ENCODE peak calls at places on chromosomes 16 and 17, in seven cellular contexts. X is GM12865, L is heart left ventricle, W is HCT116, Q is GM23338, H is fibroblast of lung, A is colonic mucosa. R is an unnamed sample.

GRCh38 chr17:82668631-82669099 is 20.4 kb upstream of the WDR45B start:
- DNase-seq in X (peak), L (peak), W (peak), Q (peak), H (peak), A (peak), R (peak)

GRCh38 chr16:12132850-12133249 is 156.3 kb downstream of the SNX29 start:
- DNase-seq in X (no peak), L (no peak), W (no peak), Q (no peak), H (no peak), A (no peak), R (peak)

GRCh38 chr17:76265624-76266243 is 586 bp downstream of the UBALD2 start:
- DNase-seq in X (peak), L (peak), W (no peak), Q (peak), H (peak), A (peak), R (peak)

GRCh38 chr16:75461575-75461974 is 2.9 kb downstream of the TMEM170A start:
- DNase-seq in X (no peak), L (no peak), W (no peak), Q (no peak), H (no peak), A (no peak), R (no peak)

GRCh38 chr17:6712058-6712853 is 913 bp downstream of the SLC13A5 start:
- DNase-seq in X (no peak), L (no peak), W (no peak), Q (peak), H (peak), A (no peak), R (no peak)

GRCh38 chr16:84600343-84601229 is 17.3 kb downstream of the COTL1 start:
- DNase-seq in X (peak), L (no peak), W (no peak), Q (no peak), H (peak), A (no peak), R (peak)

GRCh38 chr17:77256710-77257109 is 115.9 kb downstream of the SEC14L1 start:
- DNase-seq in X (no peak), L (no peak), W (no peak), Q (no peak), H (no peak), A (no peak), R (no peak)

GRCh38 chr17:64003526-64004121 is 5.5 kb downstream of the PRR29 start:
- DNase-seq in X (no peak), L (no peak), W (no peak), Q (no peak), H (no peak), A (peak), R (no peak)

GRCh38 chr17:55814377-55814776 is 63.5 kb downstream of the PCTP start:
- DNase-seq in X (no peak), L (peak), W (no peak), Q (no peak), H (peak), A (no peak), R (no peak)

GRCh38 chr16:66844009-66844341 is 239 bp upstream of the CA7 start:
- DNase-seq in X (no peak), L (no peak), W (no peak), Q (peak), H (no peak), A (no peak), R (no peak)

GRCh38 chr16:55257971-55258613 is 65.9 kb upstream of the IRX6 start:
- DNase-seq in X (peak), L (peak), W (peak), Q (peak), H (peak), A (peak), R (peak)

GRCh38 chr17:20908373-20909273 is 134.2 kb downstream of the USP22 start:
- DNase-seq in X (peak), L (peak), W (peak), Q (peak), H (peak), A (peak), R (peak)

GRCh38 chr17:81601525-81602120 is 35.3 kb downstream of the NPLOC4 start:
- DNase-seq in X (peak), L (no peak), W (peak), Q (peak), H (peak), A (peak), R (peak)

GRCh38 chr16:56269824-56270684 is 78.8 kb downstream of the GNAO1 start:
- DNase-seq in X (no peak), L (peak), W (no peak), Q (peak), H (peak), A (no peak), R (peak)

GRCh38 chr17:78168906-78169793 is 769 bp downstream of the SYNGR2 start:
- DNase-seq in X (peak), L (peak), W (peak), Q (peak), H (peak), A (peak), R (peak)

GRCh38 chr17:56751145-56751743 is 82.5 kb downstream of the C17orf67 start:
- DNase-seq in X (no peak), L (no peak), W (no peak), Q (peak), H (no peak), A (no peak), R (no peak)

GRCh38 chr17:59513934-59514841 is 51.2 kb upstream of the DHX40 start:
- DNase-seq in X (no peak), L (peak), W (no peak), Q (no peak), H (peak), A (peak), R (peak)

GRCh38 chr17:15744885-15745284 is 12.8 kb downstream of the TBC1D26 start:
- DNase-seq in X (no peak), L (no peak), W (no peak), Q (peak), H (peak), A (no peak), R (no peak)

GRCh38 chr16:31880322-31880979 is 6.8 kb downstream of the ZNF267 start:
- DNase-seq in X (peak), L (no peak), W (no peak), Q (no peak), H (peak), A (no peak), R (peak)

GRCh38 chr17:31310877-31311276 is 3.0 kb downstream of the EVI2B start:
- DNase-seq in X (peak), L (no peak), W (no peak), Q (no peak), H (no peak), A (no peak), R (no peak)

GRCh38 chr17:80285237-80285920 is 24.7 kb downstream of the RNF213 start:
- DNase-seq in X (no peak), L (no peak), W (no peak), Q (no peak), H (no peak), A (no peak), R (no peak)

GRCh38 chr17:67606471-67606870 is 111.3 kb upstream of the NOL11 start:
- DNase-seq in X (no peak), L (peak), W (no peak), Q (no peak), H (peak), A (peak), R (no peak)

GRCh38 chr16:19588661-19589060 is 33.2 kb downstream of the VPS35L start:
- DNase-seq in X (no peak), L (no peak), W (no peak), Q (no peak), H (peak), A (no peak), R (no peak)

GRCh38 chr16:48959747-48960146 is 321.9 kb downstream of the CBLN1 start:
- DNase-seq in X (no peak), L (no peak), W (no peak), Q (no peak), H (no peak), A (no peak), R (no peak)

GRCh38 chr17:75295220-75296158 is 6.3 kb upstream of the SLC25A19 start:
- DNase-seq in X (peak), L (no peak), W (no peak), Q (no peak), H (no peak), A (no peak), R (no peak)

GRCh38 chr17:42311240-42312034 is 23.1 kb downstream of the STAT5A start:
- DNase-seq in X (no peak), L (peak), W (no peak), Q (peak), H (peak), A (peak), R (peak)

GRCh38 chr17:4944554-4945175 is 3.7 kb downstream of the PFN1 start:
- DNase-seq in X (peak), L (no peak), W (no peak), Q (peak), H (no peak), A (no peak), R (no peak)

GRCh38 chr16:12067714-12068401 is 91.3 kb downstream of the SNX29 start:
- DNase-seq in X (peak), L (peak), W (peak), Q (peak), H (peak), A (peak), R (peak)

GRCh38 chr17:8124350-8125195 is 667 bp upstream of the HES7 start:
- DNase-seq in X (peak), L (no peak), W (no peak), Q (no peak), H (peak), A (no peak), R (peak)

GRCh38 chr16:12062343-12063003 is 85.9 kb downstream of the SNX29 start:
- DNase-seq in X (no peak), L (peak), W (peak), Q (no peak), H (peak), A (peak), R (peak)

GRCh38 chr16:24257965-24258364 is 1.8 kb downstream of the CACNG3 start:
- DNase-seq in X (no peak), L (no peak), W (no peak), Q (peak), H (no peak), A (no peak), R (no peak)

GRCh38 chr16:28196331-28196987 is 15.3 kb downstream of the XPO6 start:
- DNase-seq in X (no peak), L (no peak), W (no peak), Q (no peak), H (peak), A (no peak), R (peak)

GRCh38 chr16:28195859-28196258 is 15.9 kb downstream of the XPO6 start:
- DNase-seq in X (no peak), L (no peak), W (no peak), Q (no peak), H (no peak), A (no peak), R (no peak)

GRCh38 chr16:28191364-28191985 is 20.3 kb downstream of the XPO6 start:
- DNase-seq in X (no peak), L (no peak), W (no peak), Q (no peak), H (no peak), A (no peak), R (no peak)

GRCh38 chr16:28193530-28194423 is 18.0 kb downstream of the XPO6 start:
- DNase-seq in X (peak), L (no peak), W (no peak), Q (no peak), H (peak), A (no peak), R (peak)

GRCh38 chr16:28192811-28193529 is 18.8 kb downstream of the XPO6 start:
- DNase-seq in X (peak), L (no peak), W (no peak), Q (no peak), H (no peak), A (peak), R (no peak)
- TF ChIP-seq CTCF in X (peak), L (no peak), W (no peak), Q (peak), H (no peak), A (no peak), R (no peak)

DNA sequence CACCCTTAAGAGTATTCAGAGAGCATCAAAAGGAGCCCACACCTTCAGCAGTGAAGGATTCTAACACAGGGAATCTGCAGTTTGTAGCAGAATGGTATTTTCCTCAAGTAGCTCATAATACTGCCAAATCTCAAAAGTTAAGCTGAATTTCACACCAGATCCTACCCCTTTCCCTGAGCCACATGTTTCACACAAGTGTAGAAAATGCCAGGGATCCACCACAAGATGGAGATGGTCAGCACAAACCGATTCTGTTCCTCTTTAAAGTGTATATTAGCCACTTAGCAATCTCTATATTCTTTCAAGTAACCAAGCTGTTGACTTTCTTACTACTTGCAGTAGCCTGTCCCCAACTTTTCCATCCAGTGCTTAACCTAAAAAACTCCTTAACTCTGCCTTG is 13.2 kb downstream of the GINS2 start:
- DNase-seq in X (no peak), L (no peak), W (no peak), Q (peak), H (peak), A (no peak), R (peak)
- TF ChIP-seq CTCF in X (peak), L (peak), W (peak), Q (peak), H (peak), A (no peak), R (peak)

DNA sequence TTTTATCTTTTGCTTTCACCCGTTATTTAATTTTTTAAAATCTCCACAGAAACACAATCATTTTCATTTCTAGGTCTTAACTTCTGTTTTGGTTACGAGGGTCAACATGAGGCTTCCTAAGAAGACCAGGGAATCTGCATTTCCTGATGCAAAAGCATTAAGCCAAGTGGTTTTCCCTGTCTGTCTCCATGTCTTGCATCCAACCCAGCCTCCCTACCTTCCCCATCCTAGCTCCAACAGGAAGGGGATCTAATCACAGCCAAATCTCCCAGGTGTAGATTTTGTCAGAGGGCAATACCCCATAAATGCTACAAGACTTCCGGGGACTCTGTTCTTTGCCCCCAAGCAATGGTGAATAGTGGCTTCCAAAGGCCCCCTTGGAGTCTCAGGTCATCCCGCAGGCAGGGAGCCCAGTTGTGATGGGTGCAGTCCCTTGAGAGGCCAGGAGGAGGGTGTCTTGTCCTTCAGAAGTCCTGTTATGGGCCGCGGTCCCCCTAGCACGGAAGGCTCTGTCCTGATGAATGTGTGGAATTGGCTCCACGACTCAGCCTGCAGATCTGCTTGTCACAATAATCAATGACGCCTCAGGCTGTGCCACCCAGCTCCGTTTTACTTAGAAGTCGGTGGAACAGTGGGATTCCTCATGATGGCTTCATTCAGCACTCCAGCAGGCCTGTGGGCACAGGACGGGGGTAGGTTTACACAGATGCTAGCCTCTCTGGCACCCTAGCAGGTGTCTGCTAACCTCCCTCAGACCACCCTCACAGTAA is 141.1 kb downstream of the RGS9 start:
- DNase-seq in X (peak), L (peak), W (peak), Q (peak), H (peak), A (peak), R (peak)
- TF ChIP-seq CTCF in X (peak), L (peak), W (peak), Q (peak), H (peak), A (peak), R (peak)

DNA sequence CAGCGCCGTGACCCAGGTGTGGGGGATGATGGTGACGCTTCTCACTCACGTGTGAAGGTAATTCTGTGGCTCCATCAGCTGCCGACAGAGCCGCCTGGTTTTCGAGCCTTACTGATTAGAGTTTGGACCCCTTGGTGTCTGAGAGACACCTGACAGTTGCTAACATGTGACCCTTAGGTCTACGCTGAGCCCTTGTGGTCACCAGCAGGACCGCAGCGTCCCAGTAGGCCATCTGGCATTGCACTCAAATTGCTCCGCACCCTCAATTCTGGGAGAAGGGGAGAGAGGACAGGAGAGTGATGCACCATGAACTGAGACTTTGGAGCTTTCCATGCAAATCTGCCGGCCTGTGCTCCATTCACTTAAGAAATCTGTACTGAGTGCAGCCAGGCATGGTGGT is 2.5 kb downstream of the FLYWCH1 start:
- DNase-seq in X (no peak), L (peak), W (no peak), Q (peak), H (no peak), A (no peak), R (no peak)
- TF ChIP-seq CTCF in X (no peak), L (no peak), W (no peak), Q (no peak), H (no peak), A (no peak), R (no peak)

DNA sequence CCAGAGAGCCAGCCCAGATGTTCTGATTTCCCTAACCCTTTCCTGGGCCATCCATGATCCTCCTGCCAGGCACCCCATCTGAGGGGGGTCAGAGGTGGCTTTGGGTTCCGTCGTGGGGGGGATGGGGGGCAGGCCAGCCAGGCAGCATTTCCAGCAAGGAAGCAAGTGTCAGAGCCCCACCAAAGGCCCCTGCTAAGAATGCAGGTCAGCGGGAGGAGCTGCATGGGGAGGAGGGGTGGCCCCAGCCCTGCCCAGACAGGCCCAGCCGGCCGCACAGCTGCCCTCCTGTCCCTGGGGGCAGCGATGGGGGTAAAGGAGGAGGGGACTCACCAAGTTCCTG is 2.3 kb upstream of the SCRN2 start:
- DNase-seq in X (no peak), L (no peak), W (no peak), Q (no peak), H (no peak), A (no peak), R (no peak)
- TF ChIP-seq CTCF in X (no peak), L (no peak), W (no peak), Q (no peak), H (no peak), A (no peak), R (no peak)

GRCh38 chr17:2170023-2170422 is 115.1 kb downstream of the HIC1 start:
- DNase-seq in X (peak), L (no peak), W (no peak), Q (peak), H (no peak), A (no peak), R (no peak)
- TF ChIP-seq CTCF in X (peak), L (no peak), W (peak), Q (peak), H (no peak), A (peak), R (peak)